ENCODE peak calls at places on chromosomes 2 and 18, in six cellular contexts. One of them, this sample, is unnamed.

GRCh38 chr18:67639872-67640271 is 123.4 kb upstream of the DSEL start:
- DNase-seq in hepatocyte: no peak
- DNase-seq in AG04450: no peak
- DNase-seq in CD4-positive, alpha-beta T cell: no peak
- DNase-seq in heart left ventricle: no peak
- DNase-seq in aorta: no peak
- DNase-seq in this sample: no peak

GRCh38 chr2:8886876-8887275 is 49.5 kb upstream of the KIDINS220 start:
- DNase-seq in hepatocyte: no peak
- DNase-seq in AG04450: no peak
- DNase-seq in CD4-positive, alpha-beta T cell: no peak
- DNase-seq in heart left ventricle: no peak
- DNase-seq in aorta: no peak
- DNase-seq in this sample: no peak

GRCh38 chr18:49135871-49136270 is 185.1 kb upstream of the SMAD7 start:
- DNase-seq in hepatocyte: peak; percentile 48
- DNase-seq in AG04450: no peak
- DNase-seq in CD4-positive, alpha-beta T cell: no peak
- DNase-seq in heart left ventricle: no peak
- DNase-seq in aorta: no peak
- DNase-seq in this sample: no peak

GRCh38 chr2:223674998-223675609 is 72.9 kb upstream of the SCG2 start:
- DNase-seq in hepatocyte: peak; percentile 31
- DNase-seq in AG04450: no peak
- DNase-seq in CD4-positive, alpha-beta T cell: no peak
- DNase-seq in heart left ventricle: no peak
- DNase-seq in aorta: no peak
- DNase-seq in this sample: no peak

GRCh38 chr2:240178564-240178963 is 38.1 kb upstream of the OTOS start:
- DNase-seq in hepatocyte: no peak
- DNase-seq in AG04450: no peak
- DNase-seq in CD4-positive, alpha-beta T cell: no peak
- DNase-seq in heart left ventricle: peak; percentile 7
- DNase-seq in aorta: peak; percentile 4
- DNase-seq in this sample: no peak

GRCh38 chr2:98822301-98823164 is 91.6 kb upstream of the MGAT4A start:
- DNase-seq in hepatocyte: peak; percentile 70
- DNase-seq in AG04450: no peak
- DNase-seq in CD4-positive, alpha-beta T cell: peak; percentile 49
- DNase-seq in heart left ventricle: peak; percentile 87
- DNase-seq in aorta: peak; percentile 71
- DNase-seq in this sample: peak; percentile 42

GRCh38 chr2:8303322-8303832 is 378.5 kb upstream of the ID2 start:
- DNase-seq in hepatocyte: no peak
- DNase-seq in AG04450: no peak
- DNase-seq in CD4-positive, alpha-beta T cell: no peak
- DNase-seq in heart left ventricle: peak; percentile 85
- DNase-seq in aorta: peak; percentile 81
- DNase-seq in this sample: peak; percentile 51

GRCh38 chr2:46230115-46230571 is 67.1 kb upstream of the EPAS1 start:
- DNase-seq in hepatocyte: peak; percentile 21
- DNase-seq in AG04450: no peak
- DNase-seq in CD4-positive, alpha-beta T cell: no peak
- DNase-seq in heart left ventricle: peak; percentile 69
- DNase-seq in aorta: peak; percentile 81
- DNase-seq in this sample: no peak

GRCh38 chr2:218257390-218257981 is 3.3 kb upstream of the GPBAR1 start:
- DNase-seq in hepatocyte: no peak
- DNase-seq in AG04450: no peak
- DNase-seq in CD4-positive, alpha-beta T cell: peak; percentile 43
- DNase-seq in heart left ventricle: no peak
- DNase-seq in aorta: no peak
- DNase-seq in this sample: peak; percentile 59

GRCh38 chr2:133576714-133577113 is 8.5 kb upstream of the NCKAP5 start:
- DNase-seq in hepatocyte: peak; percentile 47
- DNase-seq in AG04450: no peak
- DNase-seq in CD4-positive, alpha-beta T cell: no peak
- DNase-seq in heart left ventricle: no peak
- DNase-seq in aorta: no peak
- DNase-seq in this sample: no peak

GRCh38 chr2:176830362-176830761 is 382.2 kb upstream of the HNRNPA3 start:
- DNase-seq in hepatocyte: no peak
- DNase-seq in AG04450: no peak
- DNase-seq in CD4-positive, alpha-beta T cell: no peak
- DNase-seq in heart left ventricle: no peak
- DNase-seq in aorta: no peak
- DNase-seq in this sample: no peak

GRCh38 chr2:15935675-15936074 is 4.7 kb upstream of the MYCN start:
- DNase-seq in hepatocyte: no peak
- DNase-seq in AG04450: no peak
- DNase-seq in CD4-positive, alpha-beta T cell: no peak
- DNase-seq in heart left ventricle: no peak
- DNase-seq in aorta: no peak
- DNase-seq in this sample: no peak

GRCh38 chr2:223597071-223597470 is 5.1 kb downstream of the SCG2 start:
- DNase-seq in hepatocyte: no peak
- DNase-seq in AG04450: no peak
- DNase-seq in CD4-positive, alpha-beta T cell: no peak
- DNase-seq in heart left ventricle: no peak
- DNase-seq in aorta: no peak
- DNase-seq in this sample: no peak

GRCh38 chr18:907171-907879 is 2.7 kb downstream of the ADCYAP1 start:
- DNase-seq in hepatocyte: peak; percentile 39
- DNase-seq in AG04450: no peak
- DNase-seq in CD4-positive, alpha-beta T cell: no peak
- DNase-seq in heart left ventricle: no peak
- DNase-seq in aorta: peak; percentile 40
- DNase-seq in this sample: no peak

GRCh38 chr2:120239488-120240287 is 13.0 kb upstream of the RALB start:
- DNase-seq in hepatocyte: peak; percentile 85
- DNase-seq in AG04450: no peak
- DNase-seq in CD4-positive, alpha-beta T cell: no peak
- DNase-seq in heart left ventricle: no peak
- DNase-seq in aorta: peak; percentile 75
- DNase-seq in this sample: no peak

GRCh38 chr18:62605685-62606084 is 82.9 kb downstream of the ZCCHC2 start:
- DNase-seq in hepatocyte: no peak
- DNase-seq in AG04450: no peak
- DNase-seq in CD4-positive, alpha-beta T cell: no peak
- DNase-seq in heart left ventricle: no peak
- DNase-seq in aorta: no peak
- DNase-seq in this sample: no peak

GRCh38 chr2:86238354-86238753 is 39.1 kb downstream of the MRPL35 start:
- DNase-seq in hepatocyte: no peak
- DNase-seq in AG04450: no peak
- DNase-seq in CD4-positive, alpha-beta T cell: peak; percentile 30
- DNase-seq in heart left ventricle: no peak
- DNase-seq in aorta: no peak
- DNase-seq in this sample: peak; percentile 20

GRCh38 chr18:79679552-79680099 is at the start of gene CTDP1:
- DNase-seq in hepatocyte: peak; percentile 98
- DNase-seq in AG04450: peak; percentile 76
- DNase-seq in CD4-positive, alpha-beta T cell: peak; percentile 84
- DNase-seq in heart left ventricle: peak; percentile 95
- DNase-seq in aorta: peak; percentile 95
- DNase-seq in this sample: peak; percentile 83

GRCh38 chr2:196182439-196183171 is 11.2 kb upstream of the STK17B start:
- DNase-seq in hepatocyte: no peak
- DNase-seq in AG04450: no peak
- DNase-seq in CD4-positive, alpha-beta T cell: no peak
- DNase-seq in heart left ventricle: no peak
- DNase-seq in aorta: no peak
- DNase-seq in this sample: no peak

GRCh38 chr18:49764032-49764431 is 49.3 kb downstream of the ACAA2 start:
- DNase-seq in hepatocyte: no peak
- DNase-seq in AG04450: peak; percentile 46
- DNase-seq in CD4-positive, alpha-beta T cell: no peak
- DNase-seq in heart left ventricle: no peak
- DNase-seq in aorta: no peak
- DNase-seq in this sample: no peak

GRCh38 chr2:189086710-189087109 is 92.9 kb downstream of the COL5A2 start:
- DNase-seq in hepatocyte: no peak
- DNase-seq in AG04450: no peak
- DNase-seq in CD4-positive, alpha-beta T cell: no peak
- DNase-seq in heart left ventricle: no peak
- DNase-seq in aorta: no peak
- DNase-seq in this sample: no peak

GRCh38 chr2:55502590-55503141 is 16.9 kb upstream of the CFAP36 start:
- DNase-seq in hepatocyte: no peak
- DNase-seq in AG04450: no peak
- DNase-seq in CD4-positive, alpha-beta T cell: no peak
- DNase-seq in heart left ventricle: no peak
- DNase-seq in aorta: no peak
- DNase-seq in this sample: no peak

DNA sequence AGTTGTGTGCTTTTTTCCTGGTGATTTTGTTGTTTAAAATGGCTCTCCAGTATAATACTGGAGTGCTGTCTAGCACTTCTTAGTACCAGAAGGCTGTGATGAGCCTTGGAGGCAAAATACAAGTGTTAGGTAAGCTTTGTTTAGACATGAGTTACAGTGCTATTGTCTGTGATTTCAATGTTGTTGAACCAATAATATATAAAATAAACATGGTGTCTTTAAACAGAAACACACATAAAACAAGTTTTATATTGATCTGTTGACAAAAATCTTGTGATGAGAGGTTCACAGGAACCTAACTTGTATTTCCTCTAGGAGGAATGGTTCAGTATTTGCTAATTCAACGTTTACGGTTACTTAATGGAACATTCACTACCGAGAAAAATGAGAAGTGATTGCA is 5.0 kb upstream of the FAM171B start:
- DNase-seq in hepatocyte: no peak
- DNase-seq in AG04450: no peak
- DNase-seq in CD4-positive, alpha-beta T cell: no peak
- DNase-seq in heart left ventricle: no peak
- DNase-seq in aorta: no peak
- DNase-seq in this sample: no peak
- H3K9me3 ChIP-seq in hepatocyte: no peaks in the 10 kb centered on the region
- H3K9me3 ChIP-seq in AG04450: no peaks in the 10 kb centered on the region
- H3K9me3 ChIP-seq in CD4-positive, alpha-beta T cell: peaks cover 10% of the 10 kb centered on the region
- H3K9me3 ChIP-seq in heart left ventricle: no peaks in the 10 kb centered on the region
- H3K9me3 ChIP-seq in aorta: no peaks in the 10 kb centered on the region
- H3K9me3 ChIP-seq in this sample: peaks cover 5% of the 10 kb centered on the region

GRCh38 chr18:13696961-13697360 is 29.4 kb downstream of the FAM210A start:
- DNase-seq in hepatocyte: no peak
- DNase-seq in AG04450: no peak
- DNase-seq in CD4-positive, alpha-beta T cell: no peak
- DNase-seq in heart left ventricle: no peak
- DNase-seq in aorta: no peak
- DNase-seq in this sample: no peak
- H3K9me3 ChIP-seq in hepatocyte: peaks cover 5% of the 10 kb centered on the region
- H3K9me3 ChIP-seq in AG04450: peaks cover 3% of the 10 kb centered on the region
- H3K9me3 ChIP-seq in CD4-positive, alpha-beta T cell: peaks cover 12% of the 10 kb centered on the region
- H3K9me3 ChIP-seq in heart left ventricle: no peaks in the 10 kb centered on the region
- H3K9me3 ChIP-seq in aorta: no peaks in the 10 kb centered on the region
- H3K9me3 ChIP-seq in this sample: no peaks in the 10 kb centered on the region

GRCh38 chr18:69982417-69982816 is 34.7 kb upstream of the CD226 start:
- DNase-seq in hepatocyte: no peak
- DNase-seq in AG04450: no peak
- DNase-seq in CD4-positive, alpha-beta T cell: no peak
- DNase-seq in heart left ventricle: no peak
- DNase-seq in aorta: no peak
- DNase-seq in this sample: no peak

GRCh38 chr18:69981948-69982347 is 34.3 kb upstream of the CD226 start:
- DNase-seq in hepatocyte: no peak
- DNase-seq in AG04450: no peak
- DNase-seq in CD4-positive, alpha-beta T cell: no peak
- DNase-seq in heart left ventricle: no peak
- DNase-seq in aorta: no peak
- DNase-seq in this sample: no peak

GRCh38 chr18:69980982-69981804 is 33.5 kb upstream of the CD226 start:
- DNase-seq in hepatocyte: no peak
- DNase-seq in AG04450: no peak
- DNase-seq in CD4-positive, alpha-beta T cell: no peak
- DNase-seq in heart left ventricle: no peak
- DNase-seq in aorta: no peak
- DNase-seq in this sample: no peak

GRCh38 chr18:69987870-69988269 is 40.2 kb upstream of the CD226 start:
- DNase-seq in hepatocyte: no peak
- DNase-seq in AG04450: no peak
- DNase-seq in CD4-positive, alpha-beta T cell: no peak
- DNase-seq in heart left ventricle: no peak
- DNase-seq in aorta: no peak
- DNase-seq in this sample: no peak

DNA sequence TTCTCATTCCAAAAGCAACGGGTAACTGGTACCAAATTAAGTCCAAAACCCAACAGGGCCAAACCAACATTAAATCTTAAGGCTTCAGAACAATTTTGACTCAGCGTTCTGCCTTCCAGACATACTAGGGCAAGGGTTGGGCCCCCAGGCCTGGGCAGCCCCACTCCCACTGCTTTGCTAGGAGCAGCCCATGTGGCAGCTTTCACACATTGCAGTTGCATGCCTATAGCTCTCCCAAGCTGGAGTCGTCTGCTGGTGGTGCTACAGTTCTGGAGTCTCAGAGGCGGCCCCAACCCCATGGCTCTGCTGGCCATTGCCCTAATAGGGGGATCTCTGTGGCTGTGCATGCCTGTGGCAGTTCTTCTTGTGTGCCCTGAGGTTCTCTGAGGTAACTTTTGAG is 37.6 kb upstream of the CD226 start:
- DNase-seq in hepatocyte: no peak
- DNase-seq in AG04450: no peak
- DNase-seq in CD4-positive, alpha-beta T cell: no peak
- DNase-seq in heart left ventricle: no peak
- DNase-seq in aorta: no peak
- DNase-seq in this sample: no peak
- H3K9me3 ChIP-seq in hepatocyte: peaks cover 8% of the 10 kb centered on the region
- H3K9me3 ChIP-seq in AG04450: no peaks in the 10 kb centered on the region
- H3K9me3 ChIP-seq in CD4-positive, alpha-beta T cell: peaks cover 29% of the 10 kb centered on the region
- H3K9me3 ChIP-seq in heart left ventricle: no peaks in the 10 kb centered on the region
- H3K9me3 ChIP-seq in aorta: no peaks in the 10 kb centered on the region
- H3K9me3 ChIP-seq in this sample: no peaks in the 10 kb centered on the region

DNA sequence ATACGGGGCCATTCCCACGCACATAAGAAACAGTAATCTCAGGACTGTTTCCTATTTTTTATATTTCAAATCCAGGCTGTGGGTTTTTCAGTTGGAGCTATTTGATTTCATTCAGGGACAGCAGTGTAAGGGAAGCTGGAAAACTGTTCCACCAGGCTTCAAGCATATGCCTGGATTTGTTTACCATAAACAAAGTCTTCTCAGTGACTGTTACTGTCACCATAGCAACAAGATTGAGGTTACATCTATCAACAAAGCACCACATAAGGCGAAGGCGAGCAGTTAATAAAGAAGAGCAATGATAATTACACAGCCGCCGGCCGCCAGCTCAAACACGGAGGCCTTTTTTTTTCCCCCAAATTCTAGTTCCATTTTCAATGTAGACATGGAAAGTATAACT is 553.6 kb upstream of the SYT4 start:
- DNase-seq in hepatocyte: peak; percentile 28
- DNase-seq in AG04450: no peak
- DNase-seq in CD4-positive, alpha-beta T cell: no peak
- DNase-seq in heart left ventricle: no peak
- DNase-seq in aorta: no peak
- DNase-seq in this sample: no peak
- H3K9me3 ChIP-seq in hepatocyte: no peaks in the 10 kb centered on the region
- H3K9me3 ChIP-seq in AG04450: no peaks in the 10 kb centered on the region
- H3K9me3 ChIP-seq in CD4-positive, alpha-beta T cell: no peaks in the 10 kb centered on the region
- H3K9me3 ChIP-seq in heart left ventricle: no peaks in the 10 kb centered on the region
- H3K9me3 ChIP-seq in aorta: no peaks in the 10 kb centered on the region
- H3K9me3 ChIP-seq in this sample: no peaks in the 10 kb centered on the region